ENCODE peak calls at places on chromosomes 5 and 9, in six cellular contexts. T is HCT116, H is A549, X is H1, L is endothelial cell of umbilical vein, P is HepG2. O is an unnamed sample.

GRCh38 chr5:78591227-78591626 is 57.3 kb downstream of the LHFPL2 start:
- DNase-seq in T (peak), H (peak), X (no peak), L (peak), P (peak), O (peak)

GRCh38 chr9:110990481-110990880 is 47.8 kb downstream of the LPAR1 start:
- DNase-seq in T (no peak), H (no peak), X (no peak), L (no peak), P (no peak), O (no peak)

GRCh38 chr9:35944173-35944572 is 13.8 kb downstream of the OR2S2 start:
- DNase-seq in T (no peak), H (no peak), X (no peak), L (no peak), P (no peak), O (no peak)

GRCh38 chr5:103283120-103283519 is 24.6 kb downstream of the MACIR start:
- DNase-seq in T (no peak), H (no peak), X (no peak), L (no peak), P (no peak), O (no peak)

GRCh38 chr9:81621111-81621510 is 68.2 kb downstream of the TLE1 start:
- DNase-seq in T (no peak), H (no peak), X (no peak), L (no peak), P (no peak), O (no peak)

GRCh38 chr5:38453506-38453905 is 102.9 kb downstream of the LIFR start:
- DNase-seq in T (no peak), H (no peak), X (no peak), L (no peak), P (no peak), O (peak)

GRCh38 chr5:163915481-163915961 is 410.1 kb downstream of the MAT2B start:
- DNase-seq in T (no peak), H (no peak), X (no peak), L (no peak), P (peak), O (peak)

GRCh38 chr5:43769576-43770352 is 166.8 kb downstream of the NNT start:
- DNase-seq in T (no peak), H (peak), X (no peak), L (peak), P (no peak), O (no peak)

GRCh38 chr9:29861803-29862202 is 2288.5 kb upstream of the C9orf72 start:
- DNase-seq in T (no peak), H (no peak), X (no peak), L (no peak), P (no peak), O (no peak)

GRCh38 chr5:40991168-40991980 is 79.8 kb downstream of the MROH2B start:
- DNase-seq in T (no peak), H (peak), X (no peak), L (peak), P (peak), O (no peak)

GRCh38 chr5:6729400-6730310 is 16.4 kb downstream of the TENT4A start:
- DNase-seq in T (no peak), H (no peak), X (no peak), L (no peak), P (no peak), O (no peak)

GRCh38 chr9:136089697-136090045 is 5.4 kb downstream of the NACC2 start:
- DNase-seq in T (no peak), H (no peak), X (no peak), L (peak), P (no peak), O (peak)

GRCh38 chr5:33524476-33524875 is 83.7 kb downstream of the TARS1 start:
- DNase-seq in T (no peak), H (peak), X (no peak), L (no peak), P (no peak), O (peak)

GRCh38 chr9:131169567-131169966 is 44.2 kb downstream of the NUP214 start:
- DNase-seq in T (no peak), H (no peak), X (no peak), L (no peak), P (no peak), O (no peak)

GRCh38 chr9:96141666-96142065 is 160.3 kb downstream of the HSD17B3 start:
- DNase-seq in T (no peak), H (no peak), X (no peak), L (no peak), P (no peak), O (peak)

GRCh38 chr9:132187006-132187760 is 25.3 kb downstream of the NTNG2 start:
- DNase-seq in T (no peak), H (no peak), X (no peak), L (no peak), P (no peak), O (peak)

GRCh38 chr9:100322954-100323536 is 29.7 kb downstream of the TEX10 start:
- DNase-seq in T (peak), H (peak), X (peak), L (peak), P (peak), O (peak)

GRCh38 chr5:4541334-4541733 is 598.8 kb upstream of the ADAMTS16 start:
- DNase-seq in T (no peak), H (no peak), X (no peak), L (no peak), P (no peak), O (no peak)

GRCh38 chr5:152066760-152067159 is 142.1 kb upstream of the GLRA1 start:
- DNase-seq in T (no peak), H (no peak), X (no peak), L (no peak), P (no peak), O (no peak)

GRCh38 chr9:124818431-124819281 is 34.6 kb upstream of the WDR38 start:
- DNase-seq in T (peak), H (peak), X (no peak), L (no peak), P (peak), O (peak)

GRCh38 chr5:66010476-66010875 is 84.1 kb downstream of the ERBIN start:
- DNase-seq in T (no peak), H (no peak), X (no peak), L (no peak), P (no peak), O (no peak)

GRCh38 chr5:127924606-127925005 is 159.0 kb upstream of the SLC12A2 start:
- DNase-seq in T (no peak), H (no peak), X (no peak), L (no peak), P (no peak), O (no peak)

GRCh38 chr9:113875917-113876805 is at the start of gene ZNF618:
- DNase-seq in T (no peak), H (peak), X (no peak), L (peak), P (no peak), O (peak)

GRCh38 chr5:150497274-150497988 is 10.5 kb upstream of the NDST1 start:
- DNase-seq in T (peak), H (peak), X (no peak), L (peak), P (no peak), O (no peak)

DNA sequence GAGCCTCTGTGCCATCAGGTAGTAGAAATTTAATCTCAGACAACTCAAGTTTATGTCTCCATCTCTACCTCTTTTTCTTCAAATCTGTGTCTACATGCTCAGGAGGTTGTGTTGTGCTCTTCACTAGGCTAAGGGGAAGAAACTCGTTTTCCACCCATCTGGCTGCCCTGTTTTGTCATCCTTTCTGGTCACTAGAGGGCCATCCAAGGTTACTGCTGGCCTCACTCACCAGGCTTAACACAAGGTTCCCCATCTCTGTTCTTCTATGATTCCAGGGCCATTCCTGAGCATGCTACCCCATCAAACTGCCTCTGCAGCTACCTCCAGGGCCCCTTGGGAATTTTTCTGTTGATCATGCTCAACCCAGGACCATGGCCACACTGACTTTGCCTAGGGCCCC is 213.3 kb upstream of the FBXL7 start:
- DNase-seq in T (no peak), H (no peak), X (no peak), L (no peak), P (no peak), O (peak)
- TF ChIP-seq CTCF in T (no peak), H (no peak), X (peak), L (peak), P (peak), O (peak)

GRCh38 chr5:140360101-140360500 is at the start of gene SLC4A9:
- DNase-seq in T (no peak), H (no peak), X (no peak), L (no peak), P (no peak), O (no peak)

GRCh38 chr5:140357731-140358093 is 2.3 kb upstream of the SLC4A9 start:
- DNase-seq in T (peak), H (peak), X (peak), L (peak), P (peak), O (peak)

GRCh38 chr5:140356878-140357730 is 2.9 kb upstream of the SLC4A9 start:
- DNase-seq in T (no peak), H (no peak), X (no peak), L (no peak), P (no peak), O (no peak)

GRCh38 chr5:140360681-140361479 is 886 bp downstream of the SLC4A9 start:
- DNase-seq in T (no peak), H (no peak), X (no peak), L (no peak), P (no peak), O (no peak)

DNA sequence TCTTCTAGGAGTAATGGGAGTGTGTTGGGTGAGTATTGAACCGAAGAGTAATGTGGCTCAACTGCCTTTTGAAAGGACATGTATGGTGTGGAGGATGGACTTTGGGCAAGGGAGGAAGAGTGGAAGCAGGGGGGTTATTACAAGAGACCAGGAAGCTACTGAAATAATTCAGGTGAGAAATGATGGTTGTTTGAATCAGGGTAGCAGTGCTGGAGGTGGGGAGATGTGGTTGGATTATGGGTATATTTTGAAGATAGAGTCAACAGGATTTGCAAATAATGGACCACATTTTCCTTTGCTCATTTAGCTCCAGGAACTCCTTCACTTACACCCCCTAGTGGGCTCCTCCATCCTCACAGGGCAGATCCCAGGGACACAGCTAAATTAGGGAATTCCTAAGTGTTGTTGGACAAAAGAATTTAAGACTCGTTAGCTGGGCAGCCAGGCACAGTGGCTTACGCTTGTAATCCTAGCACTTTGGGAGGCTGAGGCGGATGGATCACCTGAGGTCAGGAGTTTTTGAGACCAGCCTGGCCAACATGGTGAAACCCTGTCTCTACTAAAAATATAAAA is 1.2 kb upstream of the SLC4A9 start:
- DNase-seq in T (no peak), H (peak), X (no peak), L (peak), P (peak), O (no peak)
- TF ChIP-seq MAX in T (no peak), H (no peak), X (no peak), L (no peak), P (no peak), O (no peak)

GRCh38 chr9:116282598-116282997 is 129.0 kb downstream of the PAPPA start:
- DNase-seq in T (no peak), H (no peak), X (no peak), L (no peak), P (no peak), O (no peak)
- TF ChIP-seq CTCF in T (no peak), H (no peak), X (no peak), L (no peak), P (no peak), O (no peak)

GRCh38 chr5:158406884-158407790 is 548.2 kb upstream of the CLINT1 start:
- DNase-seq in T (no peak), H (no peak), X (no peak), L (peak), P (no peak), O (peak)
- TF ChIP-seq MAX in T (no peak), H (no peak), X (no peak), L (no peak), P (no peak), O (no peak)

O was measured in NB4.